ENCODE peak calls at places on chromosome 10, in nine cellular contexts. P, T, W, B, C, G, D, L and A are unnamed samples.
A peak's percentile ranks its signal among the peaks of the same experiment; 100 is the strongest.

GRCh38 chr10:125886914-125887512 is 5.9 kb upstream of the DHX32 start:
- DNase-seq in B (no peak), C (no peak), D (no peak), T (peak; percentile 60), W (peak; percentile 32), L (no peak), G (no peak), P (no peak), A (no peak)

GRCh38 chr10:118504044-118504944 is 91.2 kb downstream of the PRLHR start:
- DNase-seq in P (peak; percentile 78), B (no peak), W (peak; percentile 94), L (peak; percentile 82), T (peak; percentile 91), C (no peak), G (no peak), D (peak; percentile 88), A (peak; percentile 15)

GRCh38 chr10:114103286-114103685 is 59.6 kb downstream of the ADRB1 start:
- DNase-seq in W (peak; percentile 78), L (peak; percentile 64), G (peak; percentile 59), B (no peak), C (no peak), P (peak; percentile 58), T (no peak), D (no peak), A (peak; percentile 76)

GRCh38 chr10:44757551-44758205 is 153.5 kb upstream of the TMEM72 start:
- DNase-seq in W (no peak), B (no peak), L (no peak), T (no peak), P (no peak), C (no peak), G (peak; percentile 5), D (no peak), A (no peak)

GRCh38 chr10:116490028-116490662 is 55.6 kb upstream of the PNLIP start:
- DNase-seq in P (peak; percentile 28), D (no peak), T (no peak), L (peak; percentile 44), B (no peak), W (peak; percentile 60), G (peak; percentile 66), C (no peak), A (peak; percentile 28)

GRCh38 chr10:82411416-82411815 is 536.4 kb downstream of the NRG3 start:
- DNase-seq in P (no peak), D (no peak), G (no peak), C (no peak), B (no peak), T (no peak), L (no peak), W (no peak), A (peak; percentile 19)

GRCh38 chr10:120981601-120982381 is 130.6 kb downstream of the WDR11 start:
- DNase-seq in G (no peak), W (no peak), T (no peak), P (no peak), L (no peak), C (no peak), D (no peak), B (no peak), A (no peak)

GRCh38 chr10:11330383-11331020 is 280.9 kb downstream of the USP6NL start:
- DNase-seq in C (no peak), D (no peak), L (no peak), B (no peak), P (no peak), W (peak; percentile 62), G (no peak), T (no peak), A (peak; percentile 45)

GRCh38 chr10:26859241-26860025 is 1.3 kb downstream of the ABI1 start:
- DNase-seq in W (peak; percentile 42), C (no peak), G (peak; percentile 60), P (no peak), B (no peak), L (no peak), D (no peak), T (no peak), A (peak; percentile 25)

GRCh38 chr10:16440396-16441105 is 3.7 kb downstream of the PTER start:
- DNase-seq in C (no peak), B (no peak), D (no peak), T (peak; percentile 89), G (no peak), W (peak; percentile 22), L (peak; percentile 51), P (no peak), A (peak; percentile 52)

GRCh38 chr10:74973993-74974392 is 137.5 kb upstream of the SAMD8 start:
- DNase-seq in B (no peak), C (no peak), W (no peak), P (no peak), T (no peak), L (no peak), G (no peak), D (no peak), A (no peak)

GRCh38 chr10:96770987-96771386 is 50.7 kb upstream of the PIK3AP1 start:
- DNase-seq in P (no peak), T (no peak), D (no peak), G (no peak), L (no peak), B (no peak), W (no peak), C (no peak), A (no peak)

GRCh38 chr10:28558923-28559508 is 26.1 kb downstream of the WAC start:
- DNase-seq in W (no peak), L (no peak), G (no peak), C (no peak), P (no peak), B (no peak), D (no peak), T (no peak), A (no peak)
- H4K20me1 ChIP-seq in W (peaks cover 29% of the 10 kb centered on the region), L (peaks cover 12% of the 10 kb centered on the region), G (peaks cover 76% of the 10 kb centered on the region), C (peaks cover 90% of the 10 kb centered on the region), P (peaks cover 46% of the 10 kb centered on the region), B (peaks cover 38% of the 10 kb centered on the region), D (peaks cover 33% of the 10 kb centered on the region), T (peaks cover 91% of the 10 kb centered on the region), A (no peaks in the 10 kb centered on the region)

DNA sequence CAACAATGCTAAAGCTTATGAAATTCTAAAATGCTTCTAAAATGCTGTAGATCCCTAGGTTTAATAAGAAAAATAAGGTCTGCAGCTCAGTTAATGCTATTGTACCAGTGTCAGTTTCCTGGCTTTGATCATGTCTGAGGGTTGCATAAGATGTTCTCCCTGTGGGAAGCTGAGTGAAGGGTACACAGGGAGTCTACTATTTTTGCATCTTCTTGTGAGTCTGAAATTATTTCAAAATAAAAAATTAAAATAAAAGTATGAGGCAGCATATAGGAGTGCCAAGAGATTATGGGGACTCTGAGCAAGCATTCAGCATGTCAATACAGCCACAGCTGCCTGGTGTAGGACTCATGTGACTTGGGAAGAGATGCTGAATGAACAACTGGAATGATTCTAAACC is 14.7 kb downstream of the CHST15 start:
- DNase-seq in B (no peak), P (no peak), L (no peak), G (no peak), W (no peak), D (no peak), C (no peak), T (no peak), A (no peak)
- H4K20me1 ChIP-seq in B (no peaks in the 10 kb centered on the region), P (no peaks in the 10 kb centered on the region), L (no peaks in the 10 kb centered on the region), G (no peaks in the 10 kb centered on the region), W (no peaks in the 10 kb centered on the region), D (peaks cover 17% of the 10 kb centered on the region), C (no peaks in the 10 kb centered on the region), T (peaks cover 45% of the 10 kb centered on the region), A (no peaks in the 10 kb centered on the region)

DNA sequence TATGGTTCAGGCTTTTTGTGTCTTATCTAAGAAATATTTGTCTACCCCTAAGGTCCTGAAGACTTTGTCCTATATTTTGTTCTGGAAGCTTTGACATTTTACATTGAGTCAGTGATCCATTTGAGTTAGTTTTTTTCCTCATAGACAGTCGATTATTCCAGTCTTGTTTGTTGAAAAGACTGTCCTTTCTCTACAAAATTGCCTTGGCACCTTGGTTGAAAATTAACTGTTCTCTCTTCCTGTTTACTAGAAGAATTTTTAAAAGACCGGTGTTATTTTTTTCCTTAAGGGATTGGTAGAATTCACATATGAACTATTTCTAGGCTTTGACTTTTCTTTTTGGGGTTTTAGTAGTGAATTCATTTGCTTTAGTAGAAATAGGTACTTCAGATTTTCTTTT is 12.0 kb downstream of the PLEKHA1 start:
- DNase-seq in L (no peak), G (no peak), D (no peak), B (no peak), C (no peak), P (no peak), W (no peak), T (no peak), A (no peak)
- H4K20me1 ChIP-seq in L (no peaks in the 10 kb centered on the region), G (no peaks in the 10 kb centered on the region), D (peaks cover 2% of the 10 kb centered on the region), B (peaks cover 2% of the 10 kb centered on the region), C (no peaks in the 10 kb centered on the region), P (no peaks in the 10 kb centered on the region), W (peaks cover 6% of the 10 kb centered on the region), T (no peaks in the 10 kb centered on the region), A (no peaks in the 10 kb centered on the region)

GRCh38 chr10:131907679-131908078 is 6.9 kb downstream of the PPP2R2D start:
- DNase-seq in P (no peak), W (no peak), G (peak; percentile 31), D (no peak), L (no peak), T (no peak), C (no peak), B (no peak), A (no peak)

GRCh38 chr10:131905279-131905595 is 4.4 kb downstream of the PPP2R2D start:
- DNase-seq in G (no peak), L (no peak), B (no peak), W (no peak), C (no peak), P (no peak), T (no peak), D (no peak), A (no peak)

GRCh38 chr10:131905603-131906268 is 4.9 kb downstream of the PPP2R2D start:
- DNase-seq in G (peak; percentile 37), T (no peak), P (no peak), B (no peak), D (no peak), C (no peak), L (no peak), W (no peak), A (no peak)

GRCh38 chr10:131908151-131908550 is 7.3 kb downstream of the PPP2R2D start:
- DNase-seq in P (no peak), D (no peak), T (no peak), C (no peak), G (peak; percentile 37), L (no peak), W (no peak), B (no peak), A (no peak)

DNA sequence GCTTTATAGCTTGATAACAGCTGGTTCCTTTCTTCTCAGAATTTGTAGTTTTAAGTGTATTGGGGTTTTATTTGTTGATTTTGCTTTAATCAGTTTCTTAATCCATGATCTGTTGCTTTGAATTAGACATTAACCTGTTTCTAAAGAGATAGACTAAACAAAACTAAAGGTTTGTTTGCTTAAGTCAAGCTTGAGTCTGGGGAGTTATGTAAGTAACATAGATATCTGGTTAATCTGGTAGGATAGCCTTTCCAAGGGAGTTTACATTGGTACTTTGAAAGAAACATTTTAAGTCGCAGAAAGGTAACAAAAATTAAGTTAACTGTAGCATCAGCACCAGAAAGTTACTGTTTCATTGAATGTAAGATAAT is 5.4 kb downstream of the PPP2R2D start:
- DNase-seq in P (no peak), B (no peak), G (peak; percentile 34), C (no peak), W (no peak), L (no peak), D (no peak), T (no peak), A (no peak)
- H4K20me1 ChIP-seq in P (no peaks in the 10 kb centered on the region), B (peaks cover 49% of the 10 kb centered on the region), G (peaks cover 34% of the 10 kb centered on the region), C (peaks cover 82% of the 10 kb centered on the region), W (peaks cover 12% of the 10 kb centered on the region), L (peaks cover 50% of the 10 kb centered on the region), D (peaks cover 40% of the 10 kb centered on the region), T (peaks cover 35% of the 10 kb centered on the region), A (no peaks in the 10 kb centered on the region)